ENCODE peak calls at places on chromosomes 5 and 9, in five cellular contexts. One of them, this sample, is unnamed.
A peak's percentile ranks its signal among the peaks of the same experiment; 100 is the strongest.

GRCh38 chr5:178292826-178293205 is 60.2 kb upstream of the PHYKPL start:
- DNase-seq in HepG2: no peak
- DNase-seq in endothelial cell of umbilical vein: no peak
- DNase-seq in A549: no peak
- DNase-seq in K562: no peak
- DNase-seq in this sample: no peak

GRCh38 chr5:177598477-177598876 is 1.5 kb upstream of the B4GALT7 start:
- DNase-seq in HepG2: no peak
- DNase-seq in endothelial cell of umbilical vein: peak; percentile 38
- DNase-seq in A549: no peak
- DNase-seq in K562: no peak
- DNase-seq in this sample: no peak

GRCh38 chr5:9545301-9545958 is 445 bp downstream of the SEMA5A start:
- DNase-seq in HepG2: no peak
- DNase-seq in endothelial cell of umbilical vein: no peak
- DNase-seq in A549: no peak
- DNase-seq in K562: no peak
- DNase-seq in this sample: no peak

GRCh38 chr9:115121140-115121710 is 3.3 kb upstream of the TNC start:
- DNase-seq in HepG2: no peak
- DNase-seq in endothelial cell of umbilical vein: no peak
- DNase-seq in A549: no peak
- DNase-seq in K562: no peak
- DNase-seq in this sample: no peak

GRCh38 chr5:180130291-180130869 is 58.8 kb upstream of the RNF130 start:
- DNase-seq in HepG2: no peak
- DNase-seq in endothelial cell of umbilical vein: no peak
- DNase-seq in A549: no peak
- DNase-seq in K562: no peak
- DNase-seq in this sample: no peak

GRCh38 chr9:132662152-132662945 is 7.4 kb downstream of the DDX31 start:
- DNase-seq in HepG2: no peak
- DNase-seq in endothelial cell of umbilical vein: no peak
- DNase-seq in A549: no peak
- DNase-seq in K562: no peak
- DNase-seq in this sample: no peak

GRCh38 chr9:130689937-130690700 is 3.5 kb upstream of the EXOSC2 start:
- DNase-seq in HepG2: peak; percentile 97
- DNase-seq in endothelial cell of umbilical vein: peak; percentile 75
- DNase-seq in A549: peak; percentile 95
- DNase-seq in K562: peak; percentile 94
- DNase-seq in this sample: peak; percentile 89

GRCh38 chr9:2622361-2623045 is 916 bp downstream of the VLDLR start:
- DNase-seq in HepG2: no peak
- DNase-seq in endothelial cell of umbilical vein: peak; percentile 24
- DNase-seq in A549: no peak
- DNase-seq in K562: no peak
- DNase-seq in this sample: peak; percentile 69

GRCh38 chr9:6708732-6709131 is 49.0 kb upstream of the KDM4C start:
- DNase-seq in HepG2: no peak
- DNase-seq in endothelial cell of umbilical vein: no peak
- DNase-seq in A549: no peak
- DNase-seq in K562: no peak
- DNase-seq in this sample: peak; percentile 51

GRCh38 chr9:127897194-127897692 is 2.2 kb downstream of the ST6GALNAC6 start:
- DNase-seq in HepG2: peak; percentile 95
- DNase-seq in endothelial cell of umbilical vein: peak; percentile 83
- DNase-seq in A549: peak; percentile 47
- DNase-seq in K562: peak; percentile 95
- DNase-seq in this sample: peak; percentile 87

GRCh38 chr5:62308439-62308838 is 2.4 kb downstream of the KIF2A start:
- DNase-seq in HepG2: no peak
- DNase-seq in endothelial cell of umbilical vein: no peak
- DNase-seq in A549: no peak
- DNase-seq in K562: no peak
- DNase-seq in this sample: no peak

GRCh38 chr5:166373817-166374216 is 1917.6 kb upstream of the WWC1 start:
- DNase-seq in HepG2: no peak
- DNase-seq in endothelial cell of umbilical vein: no peak
- DNase-seq in A549: no peak
- DNase-seq in K562: no peak
- DNase-seq in this sample: no peak

GRCh38 chr9:26603637-26604036 is 289.0 kb downstream of the CAAP1 start:
- DNase-seq in HepG2: no peak
- DNase-seq in endothelial cell of umbilical vein: no peak
- DNase-seq in A549: no peak
- DNase-seq in K562: no peak
- DNase-seq in this sample: no peak

GRCh38 chr5:113678924-113679575 is 165.6 kb downstream of the YTHDC2 start:
- DNase-seq in HepG2: peak; percentile 30
- DNase-seq in endothelial cell of umbilical vein: peak; percentile 55
- DNase-seq in A549: peak; percentile 43
- DNase-seq in K562: peak; percentile 66
- DNase-seq in this sample: peak; percentile 65

GRCh38 chr9:82784595-82784994 is 278.3 kb downstream of the RASEF start:
- DNase-seq in HepG2: no peak
- DNase-seq in endothelial cell of umbilical vein: no peak
- DNase-seq in A549: no peak
- DNase-seq in K562: no peak
- DNase-seq in this sample: no peak

GRCh38 chr9:107465467-107466451 is 23.8 kb downstream of the KLF4 start:
- DNase-seq in HepG2: no peak
- DNase-seq in endothelial cell of umbilical vein: peak; percentile 47
- DNase-seq in A549: peak; percentile 50
- DNase-seq in K562: peak; percentile 58
- DNase-seq in this sample: peak; percentile 81

GRCh38 chr5:50968296-50969206 is 302.1 kb downstream of the PARP8 start:
- DNase-seq in HepG2: no peak
- DNase-seq in endothelial cell of umbilical vein: no peak
- DNase-seq in A549: no peak
- DNase-seq in K562: no peak
- DNase-seq in this sample: no peak

GRCh38 chr5:50969207-50970145 is 303.0 kb downstream of the PARP8 start:
- DNase-seq in HepG2: no peak
- DNase-seq in endothelial cell of umbilical vein: no peak
- DNase-seq in A549: no peak
- DNase-seq in K562: no peak
- DNase-seq in this sample: no peak

GRCh38 chr5:50966986-50967385 is 300.5 kb downstream of the PARP8 start:
- DNase-seq in HepG2: no peak
- DNase-seq in endothelial cell of umbilical vein: no peak
- DNase-seq in A549: no peak
- DNase-seq in K562: no peak
- DNase-seq in this sample: no peak

GRCh38 chr5:50965621-50966362 is 299.4 kb downstream of the PARP8 start:
- DNase-seq in HepG2: no peak
- DNase-seq in endothelial cell of umbilical vein: no peak
- DNase-seq in A549: no peak
- DNase-seq in K562: no peak
- DNase-seq in this sample: no peak

GRCh38 chr5:50967388-50968039 is 301.1 kb downstream of the PARP8 start:
- DNase-seq in HepG2: no peak
- DNase-seq in endothelial cell of umbilical vein: no peak
- DNase-seq in A549: no peak
- DNase-seq in K562: no peak
- DNase-seq in this sample: no peak
- TF ChIP-seq MYC in HepG2: no peak
- TF ChIP-seq MYC in endothelial cell of umbilical vein: no peak
- TF ChIP-seq MYC in A549: no peak
- TF ChIP-seq MYC in K562: no peak
- TF ChIP-seq MYC in this sample: no peak

GRCh38 chr5:73607228-73607627 is 18.8 kb upstream of the ARHGEF28 start:
- DNase-seq in HepG2: no peak
- DNase-seq in endothelial cell of umbilical vein: no peak
- DNase-seq in A549: no peak
- DNase-seq in K562: no peak
- DNase-seq in this sample: no peak

GRCh38 chr5:73603998-73604397 is 22.0 kb upstream of the ARHGEF28 start:
- DNase-seq in HepG2: no peak
- DNase-seq in endothelial cell of umbilical vein: no peak
- DNase-seq in A549: no peak
- DNase-seq in K562: no peak
- DNase-seq in this sample: no peak

GRCh38 chr5:73605223-73606087 is 20.5 kb upstream of the ARHGEF28 start:
- DNase-seq in HepG2: peak; percentile 76
- DNase-seq in endothelial cell of umbilical vein: peak; percentile 89
- DNase-seq in A549: peak; percentile 84
- DNase-seq in K562: no peak
- DNase-seq in this sample: no peak

GRCh38 chr5:73606206-73606753 is 19.7 kb upstream of the ARHGEF28 start:
- DNase-seq in HepG2: no peak
- DNase-seq in endothelial cell of umbilical vein: no peak
- DNase-seq in A549: no peak
- DNase-seq in K562: no peak
- DNase-seq in this sample: no peak
- TF ChIP-seq CTCF in HepG2: no peak
- TF ChIP-seq CTCF in endothelial cell of umbilical vein: no peak
- TF ChIP-seq CTCF in A549: peak; percentile 5
- TF ChIP-seq CTCF in K562: no peak
- TF ChIP-seq CTCF in this sample: no peak

GRCh38 chr5:76446776-76447175 is 43.7 kb downstream of the IQGAP2 start:
- DNase-seq in HepG2: no peak
- DNase-seq in endothelial cell of umbilical vein: no peak
- DNase-seq in A549: no peak
- DNase-seq in K562: no peak
- DNase-seq in this sample: no peak

GRCh38 chr5:76455531-76456132 is 52.5 kb downstream of the IQGAP2 start:
- DNase-seq in HepG2: no peak
- DNase-seq in endothelial cell of umbilical vein: no peak
- DNase-seq in A549: no peak
- DNase-seq in K562: no peak
- DNase-seq in this sample: no peak

GRCh38 chr5:76456258-76456657 is 53.2 kb downstream of the IQGAP2 start:
- DNase-seq in HepG2: no peak
- DNase-seq in endothelial cell of umbilical vein: no peak
- DNase-seq in A549: no peak
- DNase-seq in K562: no peak
- DNase-seq in this sample: no peak

GRCh38 chr5:76450059-76450458 is 47.0 kb downstream of the IQGAP2 start:
- DNase-seq in HepG2: no peak
- DNase-seq in endothelial cell of umbilical vein: no peak
- DNase-seq in A549: no peak
- DNase-seq in K562: no peak
- DNase-seq in this sample: no peak

GRCh38 chr5:76451046-76451701 is 48.1 kb downstream of the IQGAP2 start:
- DNase-seq in HepG2: no peak
- DNase-seq in endothelial cell of umbilical vein: no peak
- DNase-seq in A549: no peak
- DNase-seq in K562: no peak
- DNase-seq in this sample: peak; percentile 48
- TF ChIP-seq MYC in HepG2: no peak
- TF ChIP-seq MYC in endothelial cell of umbilical vein: no peak
- TF ChIP-seq MYC in A549: no peak
- TF ChIP-seq MYC in K562: no peak
- TF ChIP-seq MYC in this sample: no peak

DNA sequence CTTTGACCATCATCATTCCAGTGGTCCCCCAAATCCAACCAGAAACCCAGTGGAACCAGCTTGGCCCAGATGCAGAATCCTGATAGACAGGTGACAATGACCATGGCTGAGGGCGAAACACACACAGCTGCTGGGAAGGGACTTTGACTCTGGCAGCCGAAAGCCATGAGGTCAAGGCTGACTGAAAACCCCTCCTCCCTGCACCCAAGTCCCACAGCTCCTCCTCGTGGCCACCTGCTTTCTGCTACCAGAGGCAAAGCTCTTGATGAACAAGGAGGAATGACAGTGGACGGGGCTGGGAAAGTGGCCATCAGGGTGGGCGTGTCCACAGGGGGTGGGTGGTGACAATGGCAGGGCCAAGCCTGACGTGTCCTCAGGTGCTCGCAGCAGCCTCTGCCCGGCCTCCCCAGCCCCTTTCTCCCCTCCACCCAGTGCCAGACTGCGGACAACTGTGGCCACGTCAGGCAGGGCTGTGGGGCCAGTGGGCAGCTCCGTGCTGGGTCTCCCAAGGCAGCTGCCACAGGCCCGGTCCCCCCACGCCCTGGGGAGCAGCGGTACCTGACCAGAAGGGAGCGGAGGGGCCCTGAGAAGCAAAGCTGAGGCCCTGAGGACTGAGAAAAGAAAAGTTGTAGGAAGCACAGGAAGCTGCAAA is 30.8 kb upstream of the SARDH start:
- DNase-seq in HepG2: peak; percentile 83
- DNase-seq in endothelial cell of umbilical vein: no peak
- DNase-seq in A549: peak; percentile 25
- DNase-seq in K562: peak; percentile 55
- DNase-seq in this sample: peak; percentile 57
- TF ChIP-seq CTCF in HepG2: peak; percentile 99
- TF ChIP-seq CTCF in endothelial cell of umbilical vein: no peak
- TF ChIP-seq CTCF in A549: no peak
- TF ChIP-seq CTCF in K562: peak; percentile 63
- TF ChIP-seq CTCF in this sample: peak; percentile 64

DNA sequence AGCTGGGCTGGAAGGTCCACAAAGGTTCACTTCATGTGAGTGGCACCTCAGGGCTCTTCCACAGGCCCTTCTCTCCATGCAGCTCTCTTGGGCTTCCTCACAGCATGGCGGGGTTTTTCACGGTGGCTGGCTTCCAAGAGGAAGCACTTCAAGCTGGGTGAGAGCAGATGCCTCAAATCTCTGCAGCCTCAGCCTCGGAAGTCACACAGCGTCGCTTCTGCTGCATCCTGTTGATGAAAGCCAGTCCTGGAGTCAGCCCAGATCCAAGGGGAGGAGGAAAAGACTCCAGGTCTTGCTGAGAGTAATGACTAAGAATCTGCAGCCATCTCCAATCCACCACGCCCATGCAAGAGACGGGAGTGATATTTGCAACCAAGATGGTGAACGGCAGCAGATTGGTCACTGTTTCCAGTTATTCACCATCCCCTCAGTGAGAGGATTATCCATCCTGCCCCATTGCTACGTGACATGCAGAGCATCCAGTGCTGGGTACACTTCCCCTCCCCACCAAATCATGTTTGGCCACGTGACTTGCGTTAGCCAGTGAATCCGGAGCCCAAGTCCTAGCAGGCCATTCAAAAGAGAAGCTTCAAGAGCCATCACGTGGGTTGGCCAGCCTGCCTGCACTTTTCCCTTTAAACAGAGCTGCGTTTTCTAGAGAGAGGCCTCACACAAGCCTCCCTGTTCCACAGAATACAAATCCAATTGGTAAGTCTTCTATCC is 173.9 kb downstream of the C9orf50 start:
- DNase-seq in HepG2: peak; percentile 31
- DNase-seq in endothelial cell of umbilical vein: no peak
- DNase-seq in A549: no peak
- DNase-seq in K562: no peak
- DNase-seq in this sample: no peak
- TF ChIP-seq MYC in HepG2: no peak
- TF ChIP-seq MYC in endothelial cell of umbilical vein: no peak
- TF ChIP-seq MYC in A549: no peak
- TF ChIP-seq MYC in K562: no peak
- TF ChIP-seq MYC in this sample: no peak

This sample was measured in NB4.